ENCODE peak calls at places on chromosomes 2 and 18, in five cellular contexts. Z is EL, G is germinal center, K is AML-193, H is breast epithelium. E is an unnamed sample.

GRCh38 chr2:98912957-98913915 is 22.8 kb downstream of the CRACDL start:
- DNase-seq in Z (peak; percentile 3), G (no peak), K (no peak), H (no peak), E (peak; percentile 93)

GRCh38 chr18:11245889-11246288 is 96.5 kb upstream of the PIEZO2 start:
- DNase-seq in Z (peak; percentile 27), G (no peak), K (no peak), H (no peak), E (no peak)

GRCh38 chr18:64238076-64238475 is 89.2 kb upstream of the LINC00305 start:
- DNase-seq in Z (no peak), G (no peak), K (no peak), H (no peak), E (no peak)

GRCh38 chr2:164624296-164624695 is 3.0 kb upstream of the GRB14 start:
- DNase-seq in Z (no peak), G (no peak), K (no peak), H (no peak), E (no peak)

GRCh38 chr2:236823976-236824375 is 254.4 kb downstream of the ACKR3 start:
- DNase-seq in Z (no peak), G (no peak), K (no peak), H (no peak), E (no peak)

GRCh38 chr2:231464576-231465540 is 574 bp upstream of the NCL start:
- DNase-seq in Z (no peak), G (peak; percentile 99), K (peak; percentile 52), H (peak; percentile 98), E (peak; percentile 99)

GRCh38 chr18:49081511-49082146 is 130.9 kb upstream of the SMAD7 start:
- DNase-seq in Z (no peak), G (no peak), K (no peak), H (no peak), E (peak; percentile 92)

GRCh38 chr2:186862869-186863709 is 14.1 kb upstream of the ZSWIM2 start:
- DNase-seq in Z (peak; percentile 46), G (no peak), K (peak; percentile 24), H (no peak), E (peak; percentile 25)

GRCh38 chr2:204695506-204695905 is 150.2 kb downstream of the PARD3B start:
- DNase-seq in Z (peak; percentile 11), G (no peak), K (no peak), H (no peak), E (no peak)

GRCh38 chr2:181474227-181474626 is 17.0 kb downstream of the ITGA4 start:
- DNase-seq in Z (no peak), G (no peak), K (no peak), H (no peak), E (no peak)